ENCODE peak calls at places on chromosomes 12 and 14, in ten cellular contexts. Q, O, G, N, M, B, K, E, A and F are unnamed samples.

GRCh38 chr14:76480426-76480825 is 104.5 kb downstream of the ESRRB start:
- DNase-seq in M (no peak), Q (no peak), G (no peak), K (no peak), E (no peak), N (no peak), O (no peak), A (no peak), B (no peak), F (no peak)

GRCh38 chr12:110591508-110592051 is 8.5 kb upstream of the PPTC7 start:
- DNase-seq in M (no peak), A (no peak), B (no peak), Q (no peak), G (no peak), O (no peak), N (no peak), K (no peak), E (no peak), F (no peak)

GRCh38 chr14:67186789-67187188 is 2.5 kb upstream of the GARIN2 start:
- DNase-seq in M (no peak), G (no peak), E (no peak), A (no peak), K (no peak), B (no peak), N (no peak), Q (no peak), O (no peak), F (peak)

GRCh38 chr12:66693901-66694513 is 15.1 kb upstream of the GRIP1 start:
- DNase-seq in M (no peak), Q (no peak), E (no peak), G (peak), O (peak), N (peak), K (no peak), A (peak), B (peak), F (peak)

GRCh38 chr12:57836442-57837375 is 9.8 kb downstream of the CTDSP2 start:
- DNase-seq in A (peak), N (peak), K (no peak), E (peak), G (peak), B (peak), O (no peak), M (peak), Q (peak), F (peak)

GRCh38 chr12:1837541-1838206 is 17.3 kb downstream of the LRTM2 start:
- DNase-seq in O (no peak), K (peak), A (no peak), B (no peak), Q (no peak), N (no peak), E (no peak), M (no peak), G (no peak), F (no peak)

GRCh38 chr12:114668151-114668891 is 15.7 kb downstream of the TBX3 start:
- DNase-seq in Q (peak), K (peak), B (peak), E (peak), M (peak), O (peak), N (no peak), G (peak), A (peak), F (peak)

GRCh38 chr14:74922752-74923401 is at the start of gene RPS6KL1:
- DNase-seq in Q (peak), E (peak), N (peak), O (peak), K (peak), A (peak), G (peak), B (peak), M (peak), F (peak)

GRCh38 chr14:102500190-102500661 is 9.3 kb downstream of the ANKRD9 start:
- DNase-seq in G (peak), M (peak), E (peak), A (peak), N (no peak), O (no peak), K (no peak), Q (peak), B (peak), F (no peak)

GRCh38 chr12:62438098-62438692 is 28.4 kb upstream of the MON2 start:
- DNase-seq in A (peak), N (peak), M (no peak), Q (no peak), O (peak), B (peak), G (peak), K (no peak), E (peak), F (peak)

GRCh38 chr14:73863209-73863608 is 11.6 kb downstream of the PTGR2 start:
- DNase-seq in M (no peak), Q (no peak), A (no peak), E (no peak), K (no peak), B (no peak), O (no peak), N (no peak), G (no peak), F (no peak)

GRCh38 chr12:27970391-27970980 is 2.0 kb downstream of the PTHLH start:
- DNase-seq in K (peak), Q (no peak), G (no peak), N (no peak), M (peak), O (no peak), A (peak), B (no peak), E (peak), F (no peak)

GRCh38 chr12:34402899-34403705 is 380.8 kb downstream of the ALG10 start:
- DNase-seq in M (peak), G (no peak), Q (peak), A (peak), B (peak), E (peak), K (peak), O (no peak), N (no peak), F (no peak)

GRCh38 chr12:90773526-90773925 is 181.4 kb downstream of the CCER1 start:
- DNase-seq in O (no peak), K (no peak), Q (no peak), N (no peak), M (no peak), A (no peak), G (no peak), E (no peak), B (no peak), F (no peak)

GRCh38 chr12:53492830-53493609 is 6.2 kb downstream of the MAP3K12 start:
- DNase-seq in K (peak), M (peak), E (peak), G (peak), Q (peak), B (peak), N (peak), A (peak), O (peak), F (peak)
- TF ChIP-seq CTCF in K (no peak), M (no peak), E (no peak), G (no peak), Q (no peak), B (no peak), N (peak), A (no peak), O (no peak), F (peak)

GRCh38 chr14:72771561-72771960 is 122.3 kb downstream of the DPF3 start:
- DNase-seq in A (no peak), O (no peak), B (no peak), K (peak), E (no peak), M (no peak), N (no peak), G (no peak), Q (no peak), F (no peak)
- H3K4me3 ChIP-seq in A (no peak), O (no peak), B (no peak), K (no peak), E (no peak), M (no peak), N (no peak), G (no peak), Q (no peak), F (no peak)

GRCh38 chr12:49559011-49559675 is 8.8 kb downstream of the MCRS1 start:
- DNase-seq in A (no peak), O (no peak), N (no peak), K (peak), E (no peak), G (no peak), M (no peak), B (no peak), Q (no peak), F (no peak)

GRCh38 chr12:49557187-49557916 is 10.6 kb downstream of the MCRS1 start:
- DNase-seq in Q (no peak), M (no peak), E (no peak), A (no peak), G (no peak), O (no peak), N (no peak), B (no peak), K (peak), F (no peak)

GRCh38 chr12:49556391-49557186 is 11.4 kb downstream of the MCRS1 start:
- DNase-seq in A (no peak), K (no peak), Q (no peak), M (no peak), N (no peak), O (no peak), E (no peak), G (no peak), B (no peak), F (no peak)

GRCh38 chr12:49558526-49558925 is 9.4 kb downstream of the MCRS1 start:
- DNase-seq in E (no peak), O (no peak), Q (no peak), A (no peak), K (no peak), B (no peak), N (no peak), G (no peak), M (no peak), F (no peak)

GRCh38 chr12:49557917-49558215 is 10.1 kb downstream of the MCRS1 start:
- DNase-seq in B (no peak), O (no peak), M (no peak), G (no peak), N (no peak), Q (no peak), K (peak), E (no peak), A (no peak), F (no peak)
- TF ChIP-seq CTCF in B (no peak), O (peak), M (no peak), G (no peak), N (peak), Q (no peak), K (no peak), E (no peak), A (peak), F (no peak)

DNA sequence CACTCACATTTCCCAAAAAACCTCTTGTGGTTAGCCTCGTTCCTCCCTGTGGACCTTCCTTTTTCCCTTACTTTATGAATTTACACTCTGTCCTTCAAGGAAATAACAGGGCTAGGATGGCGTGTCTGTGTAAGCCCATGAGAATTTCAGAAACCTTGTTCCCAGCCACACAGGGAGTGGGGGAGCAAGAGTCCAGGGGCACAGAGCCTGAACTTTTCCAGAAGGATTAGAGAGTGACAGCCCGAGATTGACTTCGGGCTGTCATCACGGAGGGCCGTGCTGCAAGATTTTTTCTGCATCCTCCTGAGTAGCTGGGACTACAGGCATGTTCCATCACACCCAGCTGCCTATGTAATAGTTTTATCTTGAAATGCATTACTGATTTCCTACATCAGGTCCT is 14.4 kb downstream of the EVL start:
- DNase-seq in B (no peak), Q (no peak), A (no peak), M (no peak), G (no peak), K (no peak), N (no peak), E (no peak), O (no peak), F (no peak)
- H3K4me3 ChIP-seq in B (no peak), Q (no peak), A (no peak), M (no peak), G (peak), K (no peak), N (no peak), E (no peak), O (no peak), F (no peak)

DNA sequence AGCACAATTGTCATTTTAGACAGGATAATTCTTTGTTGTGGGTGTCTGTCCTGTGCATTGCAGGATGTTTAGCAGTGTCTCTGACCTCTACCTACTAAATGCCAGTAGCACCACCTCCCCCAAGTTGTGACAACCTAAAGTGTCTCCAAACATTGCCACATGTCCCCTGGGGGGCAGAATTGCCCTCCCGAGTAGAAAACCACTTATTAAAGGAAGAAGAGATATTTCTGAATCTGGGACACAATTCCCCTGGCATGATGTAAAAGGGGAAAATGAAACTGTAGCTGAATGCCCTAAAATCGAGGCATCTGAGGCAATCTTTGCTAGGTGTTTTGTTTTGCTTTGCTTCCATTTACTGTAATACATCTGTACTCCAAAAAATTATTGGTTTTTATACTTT is 116.8 kb upstream of the NAP1L1 start:
- DNase-seq in G (peak), A (no peak), E (no peak), N (no peak), K (no peak), M (no peak), Q (no peak), O (no peak), B (no peak), F (no peak)
- TF ChIP-seq CTCF in G (no peak), A (no peak), E (no peak), N (peak), K (no peak), M (no peak), Q (no peak), O (no peak), B (no peak), F (no peak)

GRCh38 chr12:93614917-93615596 is 42.6 kb downstream of the SOCS2 start:
- DNase-seq in B (no peak), A (no peak), E (no peak), Q (no peak), G (no peak), K (no peak), O (no peak), M (no peak), N (no peak), F (no peak)
- H3K4me3 ChIP-seq in B (no peak), A (no peak), E (no peak), Q (no peak), G (no peak), K (no peak), O (no peak), M (no peak), N (no peak), F (no peak)